ENCODE peak calls at places on chromosomes 4 and X, in five cellular contexts. R is H1, I is HepG2, N is NT2/D1, A is GM12878. G is an unnamed sample.

GRCh38 chr4:154485127-154485773 is 6.3 kb downstream of the DCHS2 start:
- DNase-seq in R (no peak), I (no peak), N (no peak), A (peak), G (no peak)

GRCh38 chr4:181006509-181007290 is 1236.5 kb upstream of the TENM3 start:
- DNase-seq in R (no peak), I (no peak), N (no peak), A (no peak), G (no peak)

GRCh38 chrX:39440734-39441305 is 639.6 kb downstream of the MID1IP1 start:
- DNase-seq in R (no peak), I (no peak), N (no peak), A (no peak), G (no peak)

GRCh38 chrX:153460826-153461225 is 9.6 kb downstream of the HAUS7 start:
- DNase-seq in R (no peak), I (peak), N (no peak), A (no peak), G (peak)

GRCh38 chr4:128501239-128501638 is 213.6 kb upstream of the PGRMC2 start:
- DNase-seq in R (no peak), I (no peak), N (no peak), A (no peak), G (no peak)

GRCh38 chr4:72375050-72375736 is 193.8 kb downstream of the ADAMTS3 start:
- DNase-seq in R (no peak), I (no peak), N (no peak), A (no peak), G (no peak)

GRCh38 chr4:169236901-169237626 is 33.7 kb downstream of the SH3RF1 start:
- DNase-seq in R (no peak), I (no peak), N (no peak), A (no peak), G (no peak)

GRCh38 chrX:132489256-132490085 is 633 bp upstream of the MBNL3 start:
- DNase-seq in R (peak), I (no peak), N (no peak), A (no peak), G (peak)

GRCh38 chrX:12447448-12448154 is 309.3 kb downstream of the FRMPD4 start:
- DNase-seq in R (no peak), I (no peak), N (no peak), A (no peak), G (no peak)

GRCh38 chr4:25107827-25108516 is 52.3 kb downstream of the SEPSECS start:
- DNase-seq in R (no peak), I (peak), N (no peak), A (no peak), G (no peak)

GRCh38 chrX:20215565-20215964 is 51.1 kb downstream of the RPS6KA3 start:
- DNase-seq in R (no peak), I (no peak), N (no peak), A (no peak), G (no peak)

GRCh38 chr4:99693164-99693563 is 35.5 kb upstream of the C4orf54 start:
- DNase-seq in R (no peak), I (no peak), N (no peak), A (no peak), G (no peak)

GRCh38 chrX:71082253-71082652 is 13.4 kb upstream of the FOXO4 start:
- DNase-seq in R (no peak), I (no peak), N (no peak), A (no peak), G (no peak)

GRCh38 chr4:123081971-123082370 is 159.6 kb upstream of the NUDT6 start:
- DNase-seq in R (no peak), I (no peak), N (no peak), A (no peak), G (no peak)

GRCh38 chr4:59161249-59161648 is 2038.9 kb upstream of the ADGRL3 start:
- DNase-seq in R (no peak), I (no peak), N (no peak), A (no peak), G (no peak)

GRCh38 chr4:177250056-177250696 is 59.5 kb upstream of the NEIL3 start:
- DNase-seq in R (peak), I (peak), N (peak), A (no peak), G (peak)

GRCh38 chr4:22500831-22501714 is 14.8 kb downstream of the ADGRA3 start:
- DNase-seq in R (no peak), I (no peak), N (no peak), A (peak), G (no peak)

GRCh38 chr4:134499074-134499473 is 297.5 kb upstream of the PABPC4L start:
- DNase-seq in R (no peak), I (no peak), N (no peak), A (no peak), G (no peak)

GRCh38 chrX:136146614-136147319 is 566 bp upstream of the FHL1 start:
- DNase-seq in R (peak), I (no peak), N (no peak), A (no peak), G (peak)

GRCh38 chrX:101482296-101482695 is 3.0 kb upstream of the ARMCX4 start:
- DNase-seq in R (no peak), I (no peak), N (no peak), A (no peak), G (no peak)

GRCh38 chr4:140308366-140309123 is 64.9 kb upstream of the SCOC start:
- DNase-seq in R (no peak), I (no peak), N (no peak), A (no peak), G (no peak)

DNA sequence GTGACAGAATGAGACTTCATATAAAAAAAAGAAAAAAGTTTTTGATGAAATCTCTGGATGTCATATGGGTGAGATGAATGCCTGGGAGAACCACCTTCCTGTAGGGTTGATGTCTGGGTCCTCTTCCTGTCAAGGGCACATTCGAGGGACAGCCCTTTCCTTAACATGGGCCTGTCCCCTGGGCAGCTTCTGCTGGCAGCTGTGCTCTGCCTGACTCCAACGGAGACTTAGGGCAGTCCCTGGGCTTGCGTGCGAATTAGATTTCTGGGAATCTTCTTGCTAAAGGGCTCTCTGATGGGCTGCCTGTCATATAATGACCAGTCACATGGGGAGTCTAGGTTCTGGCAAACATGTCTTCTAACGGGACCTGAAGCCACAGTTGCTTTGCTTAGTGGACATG is 40.7 kb downstream of the TNIP2 start:
- DNase-seq in R (no peak), I (no peak), N (no peak), A (no peak), G (no peak)
- TF ChIP-seq SUZ12 in R (no peak), I (no peak), N (no peak), A (no peak), G (no peak)

GRCh38 chr4:101793397-101793796 is 2.9 kb downstream of the BANK1 start:
- DNase-seq in R (no peak), I (no peak), N (no peak), A (no peak), G (no peak)

GRCh38 chr4:101792056-101792575 is 1.6 kb downstream of the BANK1 start:
- DNase-seq in R (no peak), I (no peak), N (no peak), A (no peak), G (no peak)

GRCh38 chr4:101791189-101791572 is 651 bp downstream of the BANK1 start:
- DNase-seq in R (no peak), I (no peak), N (no peak), A (no peak), G (no peak)

GRCh38 chr4:101787917-101788316 is 2.6 kb upstream of the BANK1 start:
- DNase-seq in R (no peak), I (no peak), N (no peak), A (no peak), G (no peak)

DNA sequence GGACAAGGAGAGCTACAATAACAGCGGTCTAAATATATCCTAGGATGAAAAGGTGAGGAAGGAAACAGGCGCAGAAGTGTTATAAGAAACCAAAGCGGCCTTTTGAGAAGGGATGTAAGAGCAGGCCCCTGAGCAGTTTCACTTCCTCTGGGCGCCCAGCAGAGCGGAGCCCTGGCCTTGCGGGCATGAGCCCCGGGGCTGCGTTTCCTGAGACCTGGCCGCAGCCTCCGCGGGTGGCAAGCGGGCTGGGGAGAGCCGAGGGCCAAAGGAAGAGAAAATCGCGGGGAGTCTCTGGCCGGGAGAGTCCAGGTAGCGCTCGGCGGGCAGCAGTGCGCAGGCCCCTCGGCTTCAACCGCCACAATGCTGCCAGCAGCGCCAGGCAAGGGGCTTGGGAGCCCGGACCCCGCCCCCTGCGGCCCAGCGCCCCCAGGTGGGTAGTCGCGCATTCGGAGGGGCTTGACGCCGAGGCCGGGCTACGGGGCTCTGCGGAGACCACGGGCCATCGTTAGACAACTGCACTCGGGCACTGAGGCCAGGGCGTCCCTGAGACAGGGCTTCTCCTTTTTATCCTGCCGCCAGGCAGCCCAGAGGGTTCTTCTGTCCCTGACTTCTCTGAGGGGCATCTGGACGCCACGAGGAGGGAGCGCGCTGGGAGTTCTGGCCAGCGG is at the start of gene BANK1:
- DNase-seq in R (peak), I (peak), N (no peak), A (peak), G (no peak)
- TF ChIP-seq SUZ12 in R (no peak), I (no peak), N (no peak), A (no peak), G (no peak)

GRCh38 chr4:184448828-184449227 is 25.5 kb downstream of the IRF2 start:
- DNase-seq in R (no peak), I (no peak), N (no peak), A (no peak), G (no peak)
- TF ChIP-seq SUZ12 in R (no peak), I (no peak), N (no peak), A (no peak), G (no peak)

GRCh38 chr4:7772708-7773385 is 166.8 kb downstream of the AFAP1 start:
- DNase-seq in R (no peak), I (no peak), N (no peak), A (no peak), G (no peak)

GRCh38 chr4:7774301-7775019 is 165.2 kb downstream of the AFAP1 start:
- DNase-seq in R (no peak), I (no peak), N (no peak), A (no peak), G (no peak)

GRCh38 chr4:7771541-7772507 is 167.8 kb downstream of the AFAP1 start:
- DNase-seq in R (no peak), I (no peak), N (no peak), A (peak), G (no peak)

GRCh38 chr4:7775396-7775795 is 164.3 kb downstream of the AFAP1 start:
- DNase-seq in R (no peak), I (no peak), N (no peak), A (no peak), G (no peak)

GRCh38 chr4:7773401-7774187 is 166.1 kb downstream of the AFAP1 start:
- DNase-seq in R (no peak), I (no peak), N (no peak), A (no peak), G (no peak)
- TF ChIP-seq SUZ12 in R (no peak), I (no peak), N (no peak), A (no peak), G (no peak)

GRCh38 chr4:113579360-113579759 is 182.2 kb downstream of the CAMK2D start:
- DNase-seq in R (no peak), I (no peak), N (no peak), A (no peak), G (no peak)

GRCh38 chr4:113576947-113577678 is 184.4 kb downstream of the CAMK2D start:
- DNase-seq in R (no peak), I (no peak), N (no peak), A (no peak), G (no peak)

GRCh38 chr4:113574636-113575103 is 186.9 kb downstream of the CAMK2D start:
- DNase-seq in R (no peak), I (no peak), N (no peak), A (no peak), G (no peak)

GRCh38 chr4:113572620-113573019 is 188.9 kb downstream of the CAMK2D start:
- DNase-seq in R (no peak), I (no peak), N (no peak), A (no peak), G (no peak)

GRCh38 chr4:113575391-113575790 is 186.1 kb downstream of the CAMK2D start:
- DNase-seq in R (no peak), I (no peak), N (no peak), A (no peak), G (no peak)
- TF ChIP-seq SUZ12 in R (no peak), I (no peak), N (no peak), A (no peak), G (no peak)

G was measured in HEK293T.